ENCODE peak calls at places on chromosomes 4 and X, in four cellular contexts. L, U, Q and Z are unnamed samples. For H3K27me3, the result is how much of the 10 kb centered on the place peaks cover.

GRCh38 chr4:83516042-83516772 is 19.7 kb upstream of the GPAT3 start:
- DNase-seq in U (no peak), Q (peak), L (no peak), Z (peak)

GRCh38 chr4:4519296-4519898 is 22.5 kb downstream of the STX18 start:
- DNase-seq in L (no peak), U (no peak), Q (peak), Z (no peak)

GRCh38 chr4:52926575-52926974 is 64.5 kb downstream of the RASL11B start:
- DNase-seq in Q (no peak), L (no peak), U (no peak), Z (no peak)

GRCh38 chr4:48949086-48949485 is 37.0 kb upstream of the CWH43 start:
- DNase-seq in Q (no peak), U (no peak), L (no peak), Z (no peak)

GRCh38 chr4:102827674-102828496 is 534 bp upstream of the UBE2D3 start:
- DNase-seq in Q (peak), U (peak), L (peak), Z (peak)

GRCh38 chr4:11111876-11112275 is 316.8 kb downstream of the HS3ST1 start:
- DNase-seq in U (no peak), L (no peak), Q (no peak), Z (no peak)

GRCh38 chr4:101411926-101412325 is 64.6 kb upstream of the PPP3CA start:
- DNase-seq in Q (peak), L (no peak), U (no peak), Z (no peak)

GRCh38 chrX:6849711-6850415 is 297.6 kb upstream of the STS start:
- DNase-seq in U (no peak), L (no peak), Q (no peak), Z (no peak)

GRCh38 chr4:126916626-126917140 is 716.1 kb upstream of the INTU start:
- DNase-seq in Q (no peak), L (no peak), U (no peak), Z (peak)

GRCh38 chr4:30790123-30790522 is 70.0 kb downstream of the PCDH7 start:
- DNase-seq in L (no peak), U (no peak), Q (no peak), Z (no peak)

GRCh38 chrX:24026403-24026801 is 584 bp downstream of the KLHL15 start:
- DNase-seq in L (no peak), U (no peak), Q (no peak), Z (no peak)

GRCh38 chr4:118865091-118865708 is 23.5 kb upstream of the SYNPO2 start:
- DNase-seq in Q (peak), U (no peak), L (peak), Z (no peak)

GRCh38 chrX:13419276-13419675 is 99.4 kb upstream of the ATXN3L start:
- DNase-seq in Q (no peak), U (no peak), L (no peak), Z (no peak)

GRCh38 chr4:2247128-2248043 is 5.5 kb upstream of the HAUS3 start:
- DNase-seq in U (peak), Q (no peak), L (no peak), Z (no peak)

GRCh38 chrX:133781174-133781573 is 204.2 kb downstream of the GPC3 start:
- DNase-seq in U (no peak), Q (no peak), L (no peak), Z (no peak)

GRCh38 chr4:83046693-83047473 is 11.9 kb downstream of the COPS4 start:
- DNase-seq in Q (no peak), L (no peak), U (no peak), Z (no peak)

GRCh38 chrX:155612312-155613224 is at the start of gene TMLHE:
- DNase-seq in U (peak), Q (no peak), L (no peak), Z (peak)

GRCh38 chr4:146329042-146329716 is 114.8 kb downstream of the REELD1 start:
- DNase-seq in L (peak), Q (peak), U (no peak), Z (peak)

GRCh38 chrX:40009890-40010289 is 87.9 kb downstream of the BCOR start:
- DNase-seq in L (no peak), U (no peak), Q (no peak), Z (no peak)

GRCh38 chr4:40576651-40577480 is 52.8 kb downstream of the RBM47 start:
- DNase-seq in U (no peak), Q (peak), L (peak), Z (peak)

GRCh38 chr4:170272959-170273358 is 183.2 kb upstream of the AADAT start:
- DNase-seq in Q (no peak), U (no peak), L (no peak), Z (no peak)

GRCh38 chrX:41275661-41276609 is 58.0 kb upstream of the DDX3X start:
- DNase-seq in U (no peak), L (no peak), Q (peak), Z (no peak)

GRCh38 chrX:134658002-134658401 is 269 bp downstream of the PLAC1 start:
- DNase-seq in L (no peak), U (no peak), Q (no peak), Z (no peak)

GRCh38 chrX:118569676-118570075 is 74.1 kb downstream of the DOCK11 start:
- DNase-seq in L (no peak), U (no peak), Q (no peak), Z (no peak)

GRCh38 chrX:139932901-139933796 is at the start of gene ATP11C:
- DNase-seq in Q (peak), L (peak), U (peak), Z (peak)

GRCh38 chr4:38560340-38560739 is 103.7 kb upstream of the KLF3 start:
- DNase-seq in L (no peak), Q (no peak), U (no peak), Z (no peak)

GRCh38 chr4:105631818-105632400 is 76.6 kb downstream of the INTS12 start:
- DNase-seq in Q (peak), L (no peak), U (no peak), Z (no peak)
- TF ChIP-seq CTCF in Q (peak), L (no peak), U (no peak), Z (no peak)

DNA sequence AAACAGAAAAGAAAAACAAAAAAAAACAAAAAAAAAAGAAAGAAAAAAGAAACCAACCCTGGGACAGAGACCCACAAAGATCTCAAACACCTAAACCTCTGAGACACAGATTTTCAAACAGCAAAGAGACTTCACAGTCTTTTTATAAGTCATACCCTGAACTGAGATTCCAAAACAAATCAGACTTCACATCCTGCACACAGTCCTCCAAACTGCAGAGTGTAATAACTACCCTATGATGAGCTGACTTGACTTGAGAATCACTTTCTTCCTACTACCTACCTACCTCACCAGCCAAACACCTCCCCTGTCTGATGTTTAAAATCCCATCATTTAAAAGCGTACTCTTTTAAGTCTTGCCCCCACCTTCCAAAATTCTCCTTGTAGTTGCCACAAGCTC is 25.2 kb upstream of the GLOD5 start:
- DNase-seq in L (no peak), Q (no peak), U (no peak), Z (no peak)
- H3K4me3 ChIP-seq in L (peak), Q (peak), U (peak), Z (no peak)

DNA sequence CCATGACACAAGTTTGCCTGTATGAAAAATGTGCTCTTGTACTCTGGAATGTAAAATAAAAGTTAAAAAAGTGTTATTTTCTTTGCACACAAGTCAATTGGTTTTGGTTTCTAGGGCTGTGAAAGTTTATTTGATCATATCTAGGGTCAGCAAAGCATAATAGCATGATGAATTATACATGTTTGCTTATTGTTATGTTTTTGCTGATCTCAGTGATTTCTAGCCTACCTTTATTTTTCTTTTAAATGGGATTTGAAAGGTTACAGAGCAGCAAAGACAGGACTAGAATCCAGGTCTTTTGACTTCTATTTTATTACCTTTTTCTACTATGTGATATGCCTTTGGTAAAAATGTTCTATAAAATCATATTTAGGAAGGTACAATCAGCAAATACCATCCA is 481.0 kb downstream of the PRR32 start:
- DNase-seq in Q (no peak), U (no peak), L (no peak), Z (no peak)
- H3K27me3 ChIP-seq in Q (under half), U (under half), L (under half), Z (under half)

DNA sequence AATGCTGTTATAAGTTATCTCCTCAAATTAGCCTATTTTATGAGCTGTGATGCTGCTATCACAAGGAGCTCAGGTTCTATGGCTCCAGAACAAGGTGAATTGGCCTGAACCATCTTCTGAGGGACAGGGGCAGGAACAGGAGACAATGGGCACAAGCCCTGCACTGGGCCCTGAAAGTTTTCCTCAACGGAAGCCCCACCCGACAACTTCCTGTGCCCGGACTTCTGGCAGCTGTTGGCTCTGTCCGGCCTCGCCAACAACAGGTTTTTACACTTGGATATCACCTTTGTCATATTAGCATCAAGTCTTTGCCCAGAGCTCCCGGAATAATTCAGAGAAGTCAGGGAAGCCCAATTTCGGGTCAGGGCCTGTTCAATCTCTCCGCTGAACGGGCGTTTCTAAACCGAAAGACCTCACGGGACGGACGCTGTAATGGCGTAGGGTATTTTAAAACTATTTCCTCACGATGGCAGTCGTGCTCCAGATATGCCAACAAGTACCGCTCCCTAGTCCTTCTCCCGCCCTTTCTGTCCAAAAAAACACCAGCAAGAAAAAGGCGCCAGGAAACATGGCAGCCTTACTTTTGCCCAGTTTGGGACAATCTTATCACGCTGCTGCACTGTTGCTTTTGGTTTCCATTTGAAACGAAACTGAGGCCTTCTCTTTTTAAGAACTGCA is 201.0 kb upstream of the STK26 start:
- DNase-seq in L (no peak), U (no peak), Q (no peak), Z (no peak)
- TF ChIP-seq CTCF in L (no peak), U (no peak), Q (no peak), Z (no peak)

GRCh38 chr4:168848977-168849687 is 160.9 kb downstream of the CBR4 start:
- DNase-seq in L (no peak), Q (no peak), U (no peak), Z (no peak)
- H3K4me3 ChIP-seq in L (no peak), Q (no peak), U (no peak), Z (no peak)

GRCh38 chr4:138875886-138876608 is 139.5 kb upstream of the NOCT start:
- DNase-seq in Q (peak), U (no peak), L (no peak), Z (peak)
- H3K27me3 ChIP-seq in Q (under half), U (under half), L (under half), Z (under half)